ENCODE peak calls at places on chromosomes 2 and 18, in nine cellular contexts. U is heart left ventricle, Q is neural progenitor cell, A is prostate gland, V is cardiac muscle cell, E is GM23338, X is small intestine, F is GM23248, L is mammary epithelial cell. J is an unnamed sample. For H3K36me3, the result is how much of the 10 kb centered on the place peaks cover.

GRCh38 chr2:71254776-71255175 is 27.9 kb upstream of the PAIP2B start:
- DNase-seq in V (no peak), L (no peak), F (no peak), X (no peak), E (no peak), A (no peak), U (no peak), Q (no peak), J (no peak)

GRCh38 chr2:98911376-98912154 is 24.5 kb downstream of the CRACDL start:
- DNase-seq in X (peak), F (peak), L (peak), V (no peak), U (no peak), Q (no peak), A (no peak), E (no peak), J (no peak)

GRCh38 chr2:227482638-227483340 is 10.8 kb downstream of the AGFG1 start:
- DNase-seq in U (no peak), F (peak), V (no peak), L (peak), X (no peak), A (no peak), Q (no peak), E (no peak), J (no peak)

GRCh38 chr2:20382965-20383800 is 32.5 kb upstream of the PUM2 start:
- DNase-seq in F (peak), Q (no peak), L (peak), X (peak), U (no peak), E (no peak), V (no peak), A (no peak), J (no peak)

GRCh38 chr2:189369566-189369965 is 71.7 kb upstream of the WDR75 start:
- DNase-seq in A (no peak), V (no peak), F (peak), L (peak), U (no peak), E (no peak), X (no peak), Q (no peak), J (no peak)

GRCh38 chr18:76456823-76457222 is 38.2 kb downstream of the ZNF516 start:
- DNase-seq in E (no peak), F (no peak), U (no peak), Q (no peak), A (no peak), V (no peak), L (no peak), X (no peak), J (no peak)

GRCh38 chr2:144701259-144701658 is 181.3 kb upstream of the ZEB2 start:
- DNase-seq in V (no peak), F (no peak), Q (no peak), E (no peak), U (no peak), X (no peak), L (no peak), A (no peak), J (no peak)

GRCh38 chr2:224357098-224357901 is 44.6 kb downstream of the FAM124B start:
- DNase-seq in Q (peak), A (peak), U (no peak), V (peak), E (peak), L (peak), X (peak), F (peak), J (peak)

GRCh38 chr2:45879406-45879805 is 227.9 kb downstream of the PRKCE start:
- DNase-seq in F (no peak), Q (no peak), U (no peak), X (no peak), V (no peak), A (no peak), L (no peak), E (peak), J (no peak)

GRCh38 chr2:135819211-135819610 is 17.8 kb downstream of the LCT start:
- DNase-seq in L (no peak), E (peak), U (no peak), V (no peak), Q (peak), X (no peak), F (peak), A (no peak), J (peak)

GRCh38 chr18:49300538-49300937 is 159.9 kb downstream of the DYM start:
- DNase-seq in U (no peak), A (no peak), X (no peak), E (no peak), Q (no peak), F (no peak), L (no peak), V (no peak), J (no peak)

GRCh38 chr18:49082714-49083688 is 132.2 kb upstream of the SMAD7 start:
- DNase-seq in X (no peak), V (no peak), F (no peak), A (no peak), U (no peak), L (peak), E (no peak), Q (no peak), J (no peak)

GRCh38 chr2:71471276-71471675 is 17.9 kb downstream of the DYSF start:
- DNase-seq in E (no peak), V (no peak), L (peak), Q (no peak), X (no peak), A (no peak), F (peak), U (no peak), J (no peak)

GRCh38 chr18:45416168-45416567 is 199.1 kb upstream of the SLC14A2 start:
- DNase-seq in Q (peak), F (no peak), E (peak), L (peak), U (no peak), X (peak), A (peak), V (no peak), J (peak)

GRCh38 chr2:196233033-196233807 is 61.8 kb upstream of the STK17B start:
- DNase-seq in L (peak), E (no peak), Q (no peak), U (no peak), F (peak), V (no peak), X (peak), A (peak), J (peak)

GRCh38 chr18:43863180-43863579 is 585.9 kb upstream of the SYT4 start:
- DNase-seq in Q (no peak), F (no peak), V (no peak), E (no peak), L (no peak), A (no peak), X (no peak), U (no peak), J (no peak)

GRCh38 chr2:30721668-30722647 is 85.3 kb downstream of the CAPN13 start:
- DNase-seq in A (no peak), U (no peak), E (no peak), X (no peak), L (no peak), F (no peak), Q (no peak), V (no peak), J (no peak)

GRCh38 chr18:73924836-73925235 is 222.8 kb downstream of the FBXO15 start:
- DNase-seq in E (no peak), L (peak), F (peak), X (no peak), Q (no peak), U (no peak), V (no peak), A (no peak), J (no peak)

GRCh38 chr2:167420261-167420660 is 532.0 kb downstream of the XIRP2 start:
- DNase-seq in L (no peak), A (no peak), X (no peak), E (no peak), V (no peak), Q (no peak), U (no peak), F (no peak), J (no peak)

GRCh38 chr18:34222025-34222395 is 2.7 kb downstream of the NOL4 start:
- DNase-seq in E (peak), V (peak), X (no peak), Q (peak), A (no peak), L (no peak), U (no peak), F (peak), J (no peak)

GRCh38 chr2:15765211-15765610 is 173.5 kb downstream of the DDX1 start:
- DNase-seq in V (no peak), X (no peak), F (no peak), U (no peak), E (no peak), Q (no peak), A (no peak), L (no peak), J (no peak)

GRCh38 chr2:224222320-224222719 is 179.6 kb downstream of the FAM124B start:
- DNase-seq in U (no peak), A (no peak), L (no peak), V (peak), Q (no peak), F (peak), X (no peak), E (peak), J (no peak)

GRCh38 chr2:207767461-207768167 is 2.1 kb downstream of the FZD5 start:
- DNase-seq in F (peak), L (peak), X (peak), U (peak), V (peak), E (peak), Q (peak), A (peak), J (peak)

GRCh38 chr2:98547092-98547798 is 61.1 kb downstream of the COA5 start:
- DNase-seq in Q (no peak), X (no peak), U (no peak), V (no peak), F (no peak), L (no peak), E (no peak), A (no peak), J (no peak)

GRCh38 chr2:44753552-44754285 is 187.8 kb upstream of the SIX3 start:
- DNase-seq in X (peak), V (no peak), L (no peak), F (no peak), E (no peak), Q (no peak), A (no peak), U (no peak), J (no peak)

GRCh38 chr2:128236491-128237035 is 82.1 kb downstream of the HS6ST1 start:
- DNase-seq in Q (no peak), U (no peak), A (no peak), F (peak), L (peak), E (no peak), V (no peak), X (no peak), J (no peak)

GRCh38 chr2:119114266-119114665 is 44.3 kb downstream of the C1QL2 start:
- DNase-seq in L (no peak), F (no peak), Q (no peak), E (no peak), U (no peak), A (no peak), V (no peak), X (no peak), J (no peak)

GRCh38 chr2:188786368-188786781 is 187.8 kb upstream of the COL3A1 start:
- DNase-seq in Q (no peak), E (no peak), U (no peak), L (peak), X (no peak), A (no peak), V (no peak), F (peak), J (no peak)

GRCh38 chr18:12159446-12159845 is 65.8 kb downstream of the ANKRD62 start:
- DNase-seq in U (no peak), L (peak), F (peak), Q (no peak), X (no peak), E (no peak), A (no peak), V (no peak), J (no peak)

GRCh38 chr18:12165038-12165768 is 71.6 kb downstream of the ANKRD62 start:
- DNase-seq in Q (no peak), F (no peak), U (no peak), E (no peak), A (no peak), X (no peak), L (no peak), V (no peak), J (no peak)
- H3K36me3 ChIP-seq in Q (under half), F (under half), U (under half), E (under half), A (under half), X (under half), L (under half), V (under half), J (under half)

GRCh38 chr18:31835528-31836138 is 75.0 kb upstream of the SLC25A52 start:
- DNase-seq in U (no peak), E (no peak), Q (no peak), L (peak), F (peak), A (no peak), V (no peak), X (no peak), J (no peak)

GRCh38 chr18:31837879-31838278 is 77.2 kb upstream of the SLC25A52 start:
- DNase-seq in U (no peak), X (no peak), Q (no peak), V (no peak), F (no peak), A (no peak), E (no peak), L (no peak), J (no peak)

GRCh38 chr18:31840499-31840898 is 79.8 kb upstream of the SLC25A52 start:
- DNase-seq in L (no peak), V (no peak), X (no peak), A (no peak), E (no peak), Q (no peak), F (no peak), U (no peak), J (no peak)
- H3K36me3 ChIP-seq in L (under half), V (under half), X (under half), A (under half), E (under half), Q (under half), F (under half), U (half or more), J (under half)

DNA sequence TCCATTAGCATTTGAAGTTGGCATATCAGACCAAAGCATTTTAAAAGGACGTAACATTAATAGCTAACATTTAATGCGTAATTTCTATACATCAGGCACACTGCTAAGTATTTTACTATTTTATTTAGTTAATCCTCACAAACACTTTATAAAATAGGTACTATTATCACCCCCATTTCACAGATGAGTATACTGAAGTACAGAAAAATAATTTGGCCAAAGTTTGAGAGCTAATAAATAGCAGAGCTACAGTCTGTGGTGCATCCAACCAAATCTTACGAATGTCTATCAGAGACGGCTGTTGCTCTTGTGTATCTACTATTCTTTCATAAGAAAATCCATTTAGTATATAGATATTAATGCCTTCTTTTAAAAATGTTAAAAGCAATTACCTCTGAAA is 11.9 kb downstream of the TYW5 start:
- DNase-seq in V (no peak), Q (no peak), A (no peak), E (no peak), L (no peak), X (no peak), F (no peak), U (no peak), J (no peak)
- H3K36me3 ChIP-seq in V (half or more), Q (under half), A (under half), E (under half), L (under half), X (under half), F (under half), U (half or more), J (under half)

DNA sequence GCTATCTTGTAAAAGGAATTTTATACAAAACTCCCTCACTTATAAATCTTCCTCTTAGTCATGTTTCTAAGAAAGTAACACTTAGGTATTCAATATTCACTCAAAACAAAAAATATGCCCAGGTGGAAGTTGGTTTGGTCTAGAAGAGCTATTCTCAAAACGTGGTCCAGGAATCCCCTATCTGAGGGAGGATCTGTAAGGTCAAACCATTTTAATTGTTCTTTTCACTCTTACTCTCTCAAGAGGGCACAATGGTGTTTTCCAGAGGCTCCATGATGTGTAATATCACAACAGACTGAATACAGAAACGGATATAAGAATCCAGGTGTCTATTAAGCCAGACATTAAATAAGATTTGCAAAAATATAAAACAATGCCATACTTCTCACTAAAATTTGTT is 9.9 kb downstream of the MOB1A start:
- DNase-seq in V (no peak), L (no peak), E (no peak), A (no peak), X (no peak), F (no peak), U (no peak), Q (no peak), J (no peak)
- H3K36me3 ChIP-seq in V (half or more), L (under half), E (half or more), A (under half), X (under half), F (half or more), U (half or more), Q (under half), J (under half)

DNA sequence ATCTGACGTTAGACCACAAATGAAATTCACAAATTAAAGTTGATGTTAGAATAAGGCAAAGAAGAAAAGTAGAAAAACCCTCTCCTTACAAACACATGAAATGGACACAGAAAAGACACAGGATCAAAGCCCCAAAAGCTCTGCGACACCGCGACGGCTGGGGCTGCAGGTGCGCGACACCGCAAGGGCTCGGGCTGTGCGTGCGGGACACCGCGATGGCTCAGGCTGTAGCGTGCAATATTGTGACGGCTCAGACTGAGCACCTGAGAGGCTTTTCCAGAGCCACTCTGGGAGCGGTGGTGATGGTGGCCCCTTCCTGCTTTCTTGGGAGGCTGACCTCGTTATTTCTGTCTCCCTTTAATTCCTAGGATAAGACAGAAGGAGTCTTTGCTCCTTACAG is 256.9 kb downstream of the TWIST2 start:
- DNase-seq in L (no peak), V (no peak), F (no peak), X (no peak), E (no peak), Q (no peak), A (no peak), U (no peak), J (no peak)
- H3K36me3 ChIP-seq in L (under half), V (under half), F (under half), X (under half), E (under half), Q (under half), A (under half), U (half or more), J (under half)

DNA sequence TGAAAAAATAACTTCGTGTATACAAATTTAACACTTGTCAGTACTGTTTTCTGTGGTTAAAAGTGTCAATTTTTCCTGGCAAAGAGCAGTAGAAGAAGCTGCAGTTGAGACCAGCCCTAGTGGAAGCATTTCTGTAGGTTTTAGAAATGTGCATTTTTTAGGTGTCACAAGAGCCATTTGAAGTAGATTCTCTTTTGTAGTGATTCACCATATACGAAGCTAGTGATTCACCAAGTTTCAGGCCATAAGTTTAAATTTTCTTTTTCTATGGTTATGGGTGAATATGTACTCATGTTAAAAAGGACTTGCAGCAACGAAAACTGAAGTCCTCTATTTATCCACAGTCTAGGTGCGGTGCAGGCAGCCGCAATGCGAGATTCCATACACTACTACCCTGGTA is 4.2 kb downstream of the NABP1 start:
- DNase-seq in U (no peak), X (no peak), A (no peak), L (no peak), Q (no peak), V (no peak), F (peak), E (no peak), J (no peak)
- H3K36me3 ChIP-seq in U (half or more), X (under half), A (under half), L (half or more), Q (under half), V (under half), F (half or more), E (under half), J (under half)